ENCODE peak calls at places on chromosomes 6 and 20, in four cellular contexts. P is right atrium auricular region, R is ascending aorta, H is suprapubic skin. N is an unnamed sample.

GRCh38 chr6:125191916-125192609 is 38.5 kb downstream of the TPD52L1 start:
- DNase-seq in P (peak; percentile 75), R (peak; percentile 10), H (no peak), N (no peak)

GRCh38 chr6:137904822-137905617 is 38.0 kb downstream of the TNFAIP3 start:
- DNase-seq in H (no peak), R (no peak), P (no peak), N (no peak)

GRCh38 chr6:22399693-22400092 is 102.9 kb upstream of the PRL start:
- DNase-seq in R (no peak), H (no peak), P (no peak), N (no peak)

GRCh38 chr6:106279179-106279578 is 46.4 kb downstream of the ATG5 start:
- DNase-seq in H (no peak), P (no peak), R (no peak), N (no peak)

GRCh38 chr20:56249244-56249955 is 868 bp downstream of the MC3R start:
- DNase-seq in R (no peak), H (no peak), P (no peak), N (no peak)

GRCh38 chr20:45890077-45890996 is 671 bp downstream of the NEURL2 start:
- DNase-seq in P (peak; percentile 91), R (no peak), H (peak; percentile 90), N (peak; percentile 94)

GRCh38 chr20:62097881-62098407 is 24.3 kb upstream of the LSM14B start:
- DNase-seq in P (no peak), R (no peak), H (no peak), N (no peak)

GRCh38 chr20:47392015-47392720 is 35.7 kb upstream of the ZMYND8 start:
- DNase-seq in P (peak; percentile 71), H (no peak), R (no peak), N (no peak)

GRCh38 chr6:161319231-161319630 is 45.4 kb upstream of the AGPAT4 start:
- DNase-seq in H (no peak), P (no peak), R (no peak), N (no peak)

GRCh38 chr6:111754423-111754822 is 118.8 kb downstream of the FYN start:
- DNase-seq in H (no peak), P (no peak), R (no peak), N (no peak)

GRCh38 chr20:25669826-25670422 is 26.7 kb downstream of the ZNF337 start:
- DNase-seq in R (no peak), P (no peak), H (no peak), N (no peak)

GRCh38 chr6:43481591-43482242 is 4.3 kb downstream of the TJAP1 start:
- DNase-seq in R (no peak), P (no peak), H (no peak), N (no peak)

GRCh38 chr6:43491750-43492661 is 14.6 kb downstream of the TJAP1 start:
- DNase-seq in R (no peak), H (peak; percentile 88), P (peak; percentile 91), N (no peak)

GRCh38 chr6:33114428-33114827 is 38.6 kb downstream of the HLA-DPB1 start:
- DNase-seq in R (no peak), H (no peak), P (no peak), N (no peak)

GRCh38 chr6:144845181-144845580 is 560.0 kb downstream of the UTRN start:
- DNase-seq in P (no peak), H (no peak), R (no peak), N (no peak)

GRCh38 chr6:129667621-129668020 is 42.4 kb downstream of the ARHGAP18 start:
- DNase-seq in H (no peak), P (no peak), R (no peak), N (no peak)

GRCh38 chr6:157267109-157267611 is 56.2 kb downstream of the TMEM242 start:
- DNase-seq in H (no peak), P (no peak), R (no peak), N (no peak)

GRCh38 chr20:1357921-1358671 is 29.2 kb upstream of the SDCBP2 start:
- DNase-seq in P (no peak), H (no peak), R (no peak), N (no peak)

GRCh38 chr6:159079367-159079766 is 34.6 kb upstream of the TAGAP start:
- DNase-seq in P (no peak), R (no peak), H (no peak), N (peak; percentile 51)

GRCh38 chr6:112475083-112475482 is 128.0 kb downstream of the RFPL4B start:
- DNase-seq in P (no peak), H (no peak), R (no peak), N (no peak)

GRCh38 chr20:38338849-38339520 is 7.3 kb upstream of the LBP start:
- DNase-seq in P (no peak), R (no peak), H (no peak), N (no peak)

GRCh38 chr20:31581391-31581790 is 23.7 kb upstream of the ID1 start:
- DNase-seq in H (no peak), P (no peak), R (no peak), N (no peak)

GRCh38 chr20:3165473-3166337 is 6.0 kb upstream of the FASTKD5 start:
- DNase-seq in H (no peak), R (no peak), P (no peak), N (no peak)

GRCh38 chr20:10190456-10190855 is 28.2 kb upstream of the SNAP25 start:
- DNase-seq in R (no peak), P (no peak), H (no peak), N (no peak)

GRCh38 chr20:1820137-1821074 is 74.8 kb upstream of the SIRPA start:
- DNase-seq in P (no peak), R (no peak), H (no peak), N (no peak)

GRCh38 chr20:14481863-14482262 is 144.5 kb upstream of the FLRT3 start:
- DNase-seq in H (no peak), P (no peak), R (no peak), N (no peak)

GRCh38 chr6:3363296-3364025 is 93.4 kb downstream of the SLC22A23 start:
- DNase-seq in P (no peak), R (no peak), H (no peak), N (no peak)

GRCh38 chr20:11807070-11807741 is 110.5 kb upstream of the BTBD3 start:
- DNase-seq in P (no peak), H (no peak), R (no peak), N (no peak)

GRCh38 chr6:166989427-166990034 is 9.7 kb upstream of the CEP43 start:
- DNase-seq in P (no peak), H (no peak), R (no peak), N (no peak)
- TF ChIP-seq CTCF in P (peak; percentile 53), H (no peak), R (peak; percentile 25), N (peak; percentile 53)

GRCh38 chr6:15642276-15642675 is 20.6 kb downstream of the DTNBP1 start:
- DNase-seq in H (no peak), R (no peak), P (no peak), N (no peak)
- TF ChIP-seq CTCF in H (no peak), R (no peak), P (no peak), N (no peak)

DNA sequence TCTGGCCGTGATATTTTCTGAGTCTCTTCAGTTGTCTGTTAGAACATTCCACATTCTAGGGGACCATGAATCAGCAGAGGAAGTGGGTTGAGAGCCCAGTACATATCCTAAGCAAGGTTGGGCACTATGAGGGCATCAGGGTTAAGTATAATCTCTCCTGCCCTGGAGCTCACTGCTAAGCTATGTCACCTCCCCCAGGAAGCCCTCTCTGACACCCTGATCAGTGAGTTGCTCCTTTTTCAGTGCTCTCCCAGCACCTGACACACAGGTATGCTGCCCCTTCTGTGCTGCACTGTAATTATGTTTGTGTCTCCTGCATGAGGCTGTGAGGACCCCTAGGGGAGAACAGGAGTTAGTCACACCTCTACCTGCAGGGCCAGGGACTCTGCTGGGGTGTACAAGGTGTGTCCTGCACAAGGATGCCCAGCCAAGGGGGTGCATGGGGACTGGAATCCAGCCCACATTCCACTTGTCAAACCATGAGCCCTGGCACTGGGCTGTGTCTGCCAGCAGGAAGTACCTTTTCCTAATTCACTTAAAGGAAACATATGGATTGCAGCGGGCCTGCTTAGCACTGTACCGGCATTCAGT is 3.9 kb downstream of the RAB44 start:
- DNase-seq in P (no peak), H (peak; percentile 52), R (no peak), N (no peak)
- TF ChIP-seq CTCF in P (no peak), H (no peak), R (no peak), N (no peak)

GRCh38 chr20:49985157-49985556 is 2.4 kb downstream of the SNAI1 start:
- DNase-seq in H (no peak), P (no peak), R (no peak), N (no peak)
- TF ChIP-seq CTCF in H (no peak), P (no peak), R (no peak), N (no peak)

GRCh38 chr6:126335210-126335609 is 4.7 kb upstream of the CENPW start:
- DNase-seq in R (no peak), H (no peak), P (no peak), N (no peak)

GRCh38 chr6:126341126-126341525 is 1.2 kb downstream of the CENPW start:
- DNase-seq in H (no peak), P (no peak), R (no peak), N (no peak)

GRCh38 chr6:126337323-126337722 is 2.6 kb upstream of the CENPW start:
- DNase-seq in H (no peak), R (no peak), P (no peak), N (no peak)

GRCh38 chr6:126344181-126344580 is 4.3 kb downstream of the CENPW start:
- DNase-seq in H (no peak), R (no peak), P (no peak), N (no peak)

DNA sequence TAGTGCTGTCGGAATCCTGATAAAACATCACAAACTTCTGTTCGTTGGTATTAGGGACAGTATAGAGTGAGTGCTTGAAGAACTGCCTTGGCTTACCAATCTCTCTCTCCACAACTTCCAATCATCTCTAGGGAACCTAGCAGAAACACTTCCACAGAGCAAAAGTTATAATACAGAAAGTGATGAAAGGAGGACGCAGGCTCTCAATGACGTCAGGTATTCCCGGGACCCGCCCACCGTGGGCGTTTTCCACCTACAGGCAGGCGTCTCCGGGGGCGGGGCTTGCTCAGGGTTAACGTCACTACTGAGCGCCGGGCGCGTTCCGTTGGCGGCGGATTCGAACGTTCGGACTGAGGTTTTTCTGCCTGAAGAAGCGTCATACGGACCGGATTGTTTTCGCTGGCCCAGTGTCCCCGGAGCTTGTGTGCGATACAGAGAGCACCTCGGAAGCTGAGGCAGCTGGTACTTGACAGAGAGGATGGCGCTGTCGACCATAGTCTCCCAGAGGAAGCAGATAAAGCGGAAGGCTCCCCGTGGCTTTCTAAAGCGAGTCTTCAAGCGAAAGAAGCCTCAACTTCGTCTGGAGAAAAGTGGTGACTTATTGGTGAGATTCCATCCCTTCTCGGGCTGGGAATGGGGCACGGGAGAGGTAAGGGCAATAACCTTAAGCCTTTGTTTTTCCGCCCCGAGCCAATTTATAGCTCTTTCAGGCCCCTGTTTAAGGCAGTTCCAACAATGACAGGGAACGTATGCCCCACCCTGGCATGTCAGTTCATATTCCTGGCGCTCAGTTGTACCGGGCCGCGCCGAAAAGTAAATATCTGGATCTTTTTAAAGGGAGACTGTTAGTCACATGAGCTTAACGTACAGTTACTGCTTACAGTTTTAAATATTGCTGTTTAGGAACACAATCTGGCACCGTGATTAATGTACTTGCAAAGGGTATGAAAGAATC is at the start of gene CENPW:
- DNase-seq in H (peak; percentile 96), P (peak; percentile 73), R (peak; percentile 23), N (peak; percentile 96)
- TF ChIP-seq CTCF in H (no peak), P (no peak), R (no peak), N (no peak)

GRCh38 chr6:54998576-54998975 is 152.0 kb downstream of the FAM83B start:
- DNase-seq in R (no peak), H (no peak), P (no peak), N (no peak)
- TF ChIP-seq CTCF in R (no peak), H (no peak), P (no peak), N (no peak)

N was measured in osteocyte.